ENCODE peak calls at places on chromosomes 13 and 19, in nine cellular contexts. K, C, R, Q, S, J, B, E and M are unnamed samples.

GRCh38 chr13:108214511-108215383 is 589 bp downstream of the LIG4 start:
- DNase-seq in Q (no peak), B (no peak), E (peak), R (no peak), C (no peak), K (peak), S (no peak), J (peak), M (no peak)

GRCh38 chr19:40530091-40530901 is 46.4 kb upstream of the SHKBP1 start:
- DNase-seq in Q (no peak), R (no peak), J (no peak), K (no peak), S (no peak), C (no peak), B (no peak), E (peak), M (peak)

GRCh38 chr13:114339779-114340534 is 25.7 kb downstream of the CHAMP1 start:
- DNase-seq in K (peak), E (peak), S (no peak), B (no peak), R (no peak), Q (peak), C (no peak), J (peak), M (no peak)

GRCh38 chr13:27965740-27966640 is 3.1 kb downstream of the CDX2 start:
- DNase-seq in K (no peak), E (peak), R (no peak), J (peak), B (no peak), Q (peak), S (no peak), C (no peak), M (no peak)

GRCh38 chr19:35908977-35909683 is 1.0 kb upstream of the TYROBP start:
- DNase-seq in C (peak), K (no peak), S (no peak), J (peak), E (no peak), R (no peak), B (no peak), Q (peak), M (peak)

GRCh38 chr19:17530586-17530985 is 19.1 kb downstream of the PGLS start:
- DNase-seq in B (no peak), J (no peak), Q (no peak), R (no peak), C (no peak), E (peak), S (no peak), K (no peak), M (no peak)

GRCh38 chr19:17052439-17052838 is 22.8 kb downstream of the HAUS8 start:
- DNase-seq in Q (peak), R (no peak), S (no peak), E (no peak), J (peak), B (no peak), K (no peak), C (no peak), M (no peak)

GRCh38 chr19:2618611-2619010 is 83.9 kb downstream of the GNG7 start:
- DNase-seq in J (no peak), Q (peak), R (no peak), S (no peak), C (peak), E (no peak), B (no peak), K (peak), M (no peak)

GRCh38 chr19:39916236-39916635 is 18.2 kb downstream of the FCGBP start:
- DNase-seq in R (no peak), E (no peak), C (no peak), K (no peak), B (no peak), Q (no peak), S (peak), J (no peak), M (no peak)